ENCODE peak calls at places on chromosomes 6 and 20, in eight cellular contexts. Q is SK-N-SH, Y is AG04450, T is stomach, N is upper lobe of right lung, B is cardiac muscle cell, J is testis, P is fibroblast of lung. V is an unnamed sample. For H3K9me3, the result is how much of the 10 kb centered on the place peaks cover.

GRCh38 chr6:125834347-125834746 is 43.6 kb downstream of the NCOA7 start:
- DNase-seq in N (no peak), J (no peak), Y (no peak), B (peak), T (no peak), P (no peak), Q (no peak), V (no peak)

GRCh38 chr20:20519269-20519668 is 151.4 kb downstream of the INSM1 start:
- DNase-seq in N (no peak), J (no peak), Q (no peak), Y (no peak), B (no peak), P (no peak), T (no peak), V (peak)

GRCh38 chr6:154127638-154128037 is 88.6 kb downstream of the OPRM1 start:
- DNase-seq in J (no peak), P (no peak), T (no peak), N (no peak), Y (no peak), B (no peak), Q (peak), V (no peak)

GRCh38 chr6:36491378-36491965 is 48.7 kb downstream of the KCTD20 start:
- DNase-seq in N (no peak), J (no peak), P (peak), T (no peak), B (no peak), Y (no peak), Q (no peak), V (no peak)

GRCh38 chr6:157669747-157670216 is 153.3 kb upstream of the SNX9 start:
- DNase-seq in N (peak), P (peak), Q (peak), B (peak), J (peak), Y (peak), T (peak), V (peak)

GRCh38 chr20:6074145-6074561 is 20.3 kb upstream of the LRRN4 start:
- DNase-seq in J (peak), T (peak), B (no peak), Q (peak), P (no peak), N (no peak), Y (no peak), V (no peak)

GRCh38 chr6:144007779-144008500 is at the start of gene PLAGL1:
- DNase-seq in J (peak), N (peak), B (peak), T (peak), Q (peak), P (peak), Y (peak), V (peak)

GRCh38 chr6:48986105-48986504 is 476.9 kb downstream of the MMUT start:
- DNase-seq in J (no peak), Q (no peak), P (no peak), N (no peak), Y (no peak), B (no peak), T (no peak), V (no peak)

GRCh38 chr6:150167479-150167873 is 24.6 kb downstream of the PPP1R14C start:
- DNase-seq in B (no peak), Y (no peak), Q (no peak), P (no peak), N (no peak), T (no peak), J (no peak), V (no peak)

GRCh38 chr6:46215213-46215612 is 44.4 kb upstream of the ENPP5 start:
- DNase-seq in P (no peak), Q (no peak), Y (no peak), T (no peak), B (no peak), N (no peak), J (no peak), V (no peak)

GRCh38 chr20:61725145-61725544 is 340.5 kb downstream of the TAF4 start:
- DNase-seq in T (no peak), B (no peak), J (no peak), N (no peak), Q (no peak), Y (no peak), P (no peak), V (no peak)

GRCh38 chr6:53461041-53461656 is 83.8 kb downstream of the GCLC start:
- DNase-seq in P (no peak), T (no peak), N (no peak), Q (no peak), J (no peak), B (peak), Y (no peak), V (no peak)

GRCh38 chr20:54284928-54285704 is 77.2 kb downstream of the PFDN4 start:
- DNase-seq in P (peak), Q (no peak), T (no peak), N (no peak), Y (no peak), J (no peak), B (no peak), V (no peak)

GRCh38 chr20:23082846-23083552 is 3.1 kb downstream of the CD93 start:
- DNase-seq in J (peak), B (no peak), Y (no peak), T (no peak), Q (no peak), N (peak), P (no peak), V (no peak)

GRCh38 chr6:157410088-157410487 is 29.1 kb downstream of the ZDHHC14 start:
- DNase-seq in P (peak), J (no peak), Y (no peak), Q (no peak), B (no peak), T (no peak), N (no peak), V (no peak)

GRCh38 chr6:15490242-15491100 is 172.4 kb downstream of the DTNBP1 start:
- DNase-seq in J (peak), B (no peak), Y (no peak), T (no peak), Q (no peak), N (no peak), P (no peak), V (no peak)

GRCh38 chr6:131762984-131763383 is 44.8 kb upstream of the ENPP1 start:
- DNase-seq in J (no peak), T (no peak), Y (no peak), P (peak), N (no peak), B (no peak), Q (no peak), V (no peak)

GRCh38 chr6:33748851-33749250 is 2.1 kb upstream of the IP6K3 start:
- DNase-seq in T (no peak), Q (no peak), N (no peak), B (no peak), P (no peak), Y (no peak), J (no peak), V (no peak)

GRCh38 chr6:22363166-22363965 is 66.5 kb upstream of the PRL start:
- DNase-seq in B (no peak), J (no peak), Q (no peak), Y (no peak), P (no peak), T (no peak), N (no peak), V (no peak)

GRCh38 chr6:14964486-14964885 is 281.4 kb upstream of the JARID2 start:
- DNase-seq in P (no peak), T (no peak), J (no peak), Q (no peak), B (no peak), N (no peak), Y (no peak), V (no peak)

GRCh38 chr6:75235271-75235670 is 8.3 kb downstream of the COX7A2 start:
- DNase-seq in P (no peak), B (no peak), Q (no peak), J (no peak), Y (no peak), N (no peak), T (no peak), V (no peak)

GRCh38 chr6:75233097-75233615 is 10.4 kb downstream of the COX7A2 start:
- DNase-seq in J (no peak), N (no peak), P (no peak), T (no peak), Y (no peak), Q (no peak), B (no peak), V (no peak)

GRCh38 chr6:75234126-75234865 is 9.3 kb downstream of the COX7A2 start:
- DNase-seq in Y (no peak), N (no peak), J (no peak), P (no peak), B (no peak), T (no peak), Q (no peak), V (no peak)

GRCh38 chr6:75236630-75237029 is 7.0 kb downstream of the COX7A2 start:
- DNase-seq in N (no peak), Y (no peak), P (no peak), T (no peak), Q (no peak), J (no peak), B (no peak), V (no peak)

DNA sequence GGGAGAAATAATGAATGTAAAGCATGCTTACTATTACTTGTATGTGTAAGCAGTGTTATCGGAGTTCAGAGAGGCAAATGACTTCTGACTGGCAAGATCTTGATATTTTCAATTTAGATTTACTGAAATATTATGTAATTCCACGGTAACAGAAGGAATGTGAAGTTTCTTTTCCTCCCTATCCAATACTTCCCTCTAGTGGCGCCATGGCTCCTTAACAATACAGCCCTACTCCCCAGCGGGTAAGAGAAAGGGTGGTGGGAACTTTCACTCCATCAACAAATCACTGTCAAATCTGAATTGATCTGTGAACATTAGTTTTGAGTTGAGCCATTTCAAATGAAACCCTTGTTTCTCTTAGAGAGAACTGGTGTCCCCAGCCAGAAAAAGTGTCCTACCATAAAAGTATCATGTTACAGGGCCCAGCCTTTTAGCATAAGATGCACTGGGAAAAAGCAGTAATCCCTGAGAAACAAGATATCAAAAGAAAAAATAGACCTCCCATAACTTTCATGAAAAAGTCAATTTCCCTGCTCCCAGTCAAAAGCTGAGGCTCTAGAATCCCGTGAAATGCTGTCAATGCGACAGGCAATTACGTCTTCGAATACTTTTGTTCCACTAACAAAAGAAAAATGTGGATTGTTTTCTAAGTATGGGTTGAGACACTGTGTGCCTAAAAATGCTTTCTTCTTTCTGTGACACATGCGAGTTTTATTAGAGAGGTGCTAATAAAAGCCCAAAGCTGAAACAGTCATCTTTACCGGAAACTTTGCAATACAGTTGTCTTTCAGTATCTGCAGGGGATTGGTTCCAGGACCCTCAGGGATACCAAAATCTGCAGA is 12.9 kb downstream of the COX7A2 start:
- DNase-seq in T (no peak), Y (no peak), N (no peak), Q (peak), P (peak), J (no peak), B (peak), V (peak)
- TF ChIP-seq CTCF in T (no peak), Y (peak), N (peak), Q (peak), P (peak), J (peak), B (peak), V (peak)

DNA sequence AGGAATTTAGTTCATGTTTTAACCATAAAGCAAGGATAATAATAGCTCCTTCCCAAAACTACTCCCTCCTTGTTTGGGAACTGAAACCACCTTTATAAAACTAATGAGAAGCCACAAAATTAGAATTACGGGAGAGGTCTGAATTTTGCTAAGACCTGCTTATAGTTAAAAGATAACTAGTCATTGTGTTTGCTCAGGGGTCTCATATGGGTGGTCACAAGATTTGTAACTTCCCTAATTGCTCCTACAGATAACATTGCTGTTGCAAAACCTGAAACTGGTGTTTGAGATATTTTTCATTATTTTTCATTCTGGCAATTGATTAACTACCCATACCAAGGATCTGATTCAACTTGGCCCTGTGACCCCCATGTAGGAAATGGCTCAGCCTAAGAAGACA is 154.5 kb upstream of the PLCB4 start:
- DNase-seq in B (no peak), T (no peak), Y (no peak), J (no peak), Q (no peak), N (no peak), P (no peak), V (no peak)
- H3K9me3 ChIP-seq in B (under half), T (under half), Y (under half), J (under half), Q (under half), N (under half), P (under half), V (under half)

DNA sequence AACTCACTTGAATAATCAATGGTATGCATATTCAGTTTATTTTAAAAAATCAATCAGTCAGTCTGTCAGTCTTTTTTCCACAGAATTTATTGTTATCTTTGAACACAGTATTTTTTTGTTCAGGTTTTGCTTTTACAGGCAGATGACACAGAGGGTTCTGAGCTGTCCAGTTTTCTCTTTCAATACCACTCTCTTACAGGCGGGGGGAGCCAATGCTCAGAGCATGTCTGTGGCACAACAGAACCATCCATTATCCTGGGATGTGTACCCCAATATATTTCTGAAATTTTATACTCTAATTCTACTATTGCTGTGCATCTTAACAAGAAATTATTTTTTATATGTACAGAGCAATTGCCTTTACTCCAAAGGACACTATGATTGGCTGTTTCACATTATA is 21.2 kb downstream of the ROS1 start:
- DNase-seq in Q (no peak), B (peak), P (peak), T (no peak), Y (no peak), N (no peak), J (no peak), V (no peak)
- TF ChIP-seq CTCF in Q (peak), B (peak), P (peak), T (no peak), Y (peak), N (no peak), J (no peak), V (no peak)

GRCh38 chr20:42274977-42275376 is 656.8 kb upstream of the CHD6 start:
- DNase-seq in Y (no peak), J (no peak), N (no peak), T (no peak), P (no peak), B (no peak), Q (no peak), V (no peak)

GRCh38 chr20:42270539-42270938 is 652.4 kb upstream of the CHD6 start:
- DNase-seq in P (no peak), Y (no peak), N (no peak), T (no peak), J (no peak), Q (no peak), B (no peak), V (no peak)

GRCh38 chr20:42276718-42277117 is 658.5 kb upstream of the CHD6 start:
- DNase-seq in N (no peak), Q (no peak), T (no peak), J (no peak), P (no peak), Y (no peak), B (no peak), V (no peak)

GRCh38 chr20:42267793-42268381 is 649.7 kb upstream of the CHD6 start:
- DNase-seq in N (no peak), B (no peak), P (no peak), J (no peak), T (no peak), Y (no peak), Q (no peak), V (no peak)

DNA sequence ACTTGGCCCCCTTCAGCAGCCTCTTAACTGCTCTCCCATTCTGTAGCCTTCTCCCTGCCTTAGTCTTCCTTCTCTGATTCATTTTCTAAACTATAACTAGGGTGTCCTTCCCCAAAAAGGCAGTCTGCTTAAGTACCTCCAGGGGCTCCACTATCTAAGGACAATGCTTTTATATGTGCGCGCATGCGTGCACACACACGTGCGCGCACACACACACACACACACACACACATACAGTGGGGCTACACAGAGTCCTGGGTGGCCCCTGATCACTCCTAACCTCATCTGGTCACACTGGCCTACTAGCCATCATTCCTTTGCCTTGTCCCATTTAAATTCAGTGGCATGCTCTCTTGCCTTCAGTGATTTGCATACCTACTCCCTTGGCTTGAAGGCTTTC is 654.3 kb upstream of the CHD6 start:
- DNase-seq in J (no peak), T (no peak), N (no peak), Y (no peak), Q (no peak), P (no peak), B (no peak), V (no peak)
- H3K9me3 ChIP-seq in J (under half), T (under half), N (under half), Y (under half), Q (under half), P (under half), B (under half), V (under half)

DNA sequence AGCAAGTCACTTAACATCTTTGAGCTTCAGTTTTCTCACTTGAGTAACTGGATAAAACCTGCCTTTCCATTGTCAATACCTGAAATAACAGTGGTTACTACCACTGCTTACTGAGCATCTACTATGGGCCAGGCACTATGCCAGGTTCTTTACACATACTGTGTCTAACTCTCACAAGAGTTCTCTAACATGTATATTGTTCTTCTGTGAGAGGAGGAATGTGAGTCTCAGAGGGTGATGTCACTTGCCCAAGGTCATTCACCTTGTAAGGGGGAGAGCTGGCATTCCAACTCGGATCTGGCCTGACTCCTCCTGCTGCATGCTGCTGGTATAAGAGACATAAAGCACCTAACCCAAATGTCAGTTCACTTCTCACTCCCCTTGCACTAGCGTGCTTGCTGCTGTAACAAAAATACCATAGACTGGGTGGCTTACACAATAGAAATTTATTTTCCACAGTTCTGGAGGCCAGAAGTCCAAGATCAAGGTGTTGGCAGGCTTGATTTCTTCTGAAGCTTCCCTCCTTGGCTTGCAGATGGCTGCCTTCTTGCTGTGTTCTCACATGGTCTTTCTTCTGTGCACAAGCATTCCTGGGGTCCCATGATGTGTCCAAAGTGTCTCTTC is 21.9 kb upstream of the SGK2 start:
- DNase-seq in Y (no peak), P (no peak), T (no peak), Q (no peak), B (no peak), N (no peak), J (peak), V (no peak)
- TF ChIP-seq CTCF in Y (no peak), P (no peak), T (no peak), Q (no peak), B (no peak), N (no peak), J (no peak), V (no peak)

GRCh38 chr20:56274156-56274555 is 25.6 kb downstream of the MC3R start:
- DNase-seq in P (no peak), Q (no peak), B (no peak), Y (no peak), N (no peak), T (no peak), J (no peak), V (no peak)
- H3K9me3 ChIP-seq in P (under half), Q (under half), B (under half), Y (under half), N (under half), T (under half), J (under half), V (under half)